ENCODE peak calls at places on chromosomes 7 and 10, in six cellular contexts. One of them, this sample, is unnamed.
A peak's percentile ranks its signal among the peaks of the same experiment; 100 is the strongest.

GRCh38 chr10:125631806-125632205 is 51.2 kb downstream of the TEX36 start:
- DNase-seq in stimulated activated naive CD8-positive, alpha-beta T cell treated with anti-CD3 and anti-CD28 coated beads, Interleukin-15, Interleukin-2, amounts not matched to agents 100 U/mL and 50 U/mL, for 24 hours: no peak
- DNase-seq in ACHN: no peak
- DNase-seq in GM20000: no peak
- DNase-seq in NCI-H774: no peak
- DNase-seq in NCI-H187: no peak
- DNase-seq in this sample: no peak

GRCh38 chr10:69911571-69912528 is 110.1 kb downstream of the COL13A1 start:
- DNase-seq in stimulated activated naive CD8-positive, alpha-beta T cell treated with anti-CD3 and anti-CD28 coated beads, Interleukin-15, Interleukin-2, amounts not matched to agents 100 U/mL and 50 U/mL, for 24 hours: no peak
- DNase-seq in ACHN: no peak
- DNase-seq in GM20000: no peak
- DNase-seq in NCI-H774: no peak
- DNase-seq in NCI-H187: no peak
- DNase-seq in this sample: no peak

GRCh38 chr7:84970683-84971082 is 216.2 kb downstream of the SEMA3D start:
- DNase-seq in stimulated activated naive CD8-positive, alpha-beta T cell treated with anti-CD3 and anti-CD28 coated beads, Interleukin-15, Interleukin-2, amounts not matched to agents 100 U/mL and 50 U/mL, for 24 hours: no peak
- DNase-seq in ACHN: no peak
- DNase-seq in GM20000: no peak
- DNase-seq in NCI-H774: no peak
- DNase-seq in NCI-H187: no peak
- DNase-seq in this sample: no peak

GRCh38 chr7:12257582-12257981 is 46.5 kb downstream of the TMEM106B start:
- DNase-seq in stimulated activated naive CD8-positive, alpha-beta T cell treated with anti-CD3 and anti-CD28 coated beads, Interleukin-15, Interleukin-2, amounts not matched to agents 100 U/mL and 50 U/mL, for 24 hours: no peak
- DNase-seq in ACHN: peak; percentile 77
- DNase-seq in GM20000: peak; percentile 63
- DNase-seq in NCI-H774: peak; percentile 14
- DNase-seq in NCI-H187: no peak
- DNase-seq in this sample: no peak

GRCh38 chr7:121330053-121330833 is 1.4 kb downstream of the WNT16 start:
- DNase-seq in stimulated activated naive CD8-positive, alpha-beta T cell treated with anti-CD3 and anti-CD28 coated beads, Interleukin-15, Interleukin-2, amounts not matched to agents 100 U/mL and 50 U/mL, for 24 hours: peak; percentile 15
- DNase-seq in ACHN: no peak
- DNase-seq in GM20000: peak; percentile 39
- DNase-seq in NCI-H774: peak; percentile 30
- DNase-seq in NCI-H187: peak; percentile 1
- DNase-seq in this sample: no peak

GRCh38 chr10:61891911-61892310 is 9.6 kb upstream of the ARID5B start:
- DNase-seq in stimulated activated naive CD8-positive, alpha-beta T cell treated with anti-CD3 and anti-CD28 coated beads, Interleukin-15, Interleukin-2, amounts not matched to agents 100 U/mL and 50 U/mL, for 24 hours: no peak
- DNase-seq in ACHN: no peak
- DNase-seq in GM20000: no peak
- DNase-seq in NCI-H774: no peak
- DNase-seq in NCI-H187: no peak
- DNase-seq in this sample: no peak

GRCh38 chr10:7121154-7121797 is 289.6 kb downstream of the SFMBT2 start:
- DNase-seq in stimulated activated naive CD8-positive, alpha-beta T cell treated with anti-CD3 and anti-CD28 coated beads, Interleukin-15, Interleukin-2, amounts not matched to agents 100 U/mL and 50 U/mL, for 24 hours: peak; percentile 81
- DNase-seq in ACHN: peak; percentile 29
- DNase-seq in GM20000: peak; percentile 80
- DNase-seq in NCI-H774: no peak
- DNase-seq in NCI-H187: no peak
- DNase-seq in this sample: no peak

GRCh38 chr10:86952106-86952505 is 5.3 kb downstream of the MMRN2 start:
- DNase-seq in stimulated activated naive CD8-positive, alpha-beta T cell treated with anti-CD3 and anti-CD28 coated beads, Interleukin-15, Interleukin-2, amounts not matched to agents 100 U/mL and 50 U/mL, for 24 hours: no peak
- DNase-seq in ACHN: no peak
- DNase-seq in GM20000: no peak
- DNase-seq in NCI-H774: no peak
- DNase-seq in NCI-H187: no peak
- DNase-seq in this sample: no peak

GRCh38 chr7:92608380-92609322 is 18.5 kb upstream of the FAM133B start:
- DNase-seq in stimulated activated naive CD8-positive, alpha-beta T cell treated with anti-CD3 and anti-CD28 coated beads, Interleukin-15, Interleukin-2, amounts not matched to agents 100 U/mL and 50 U/mL, for 24 hours: no peak
- DNase-seq in ACHN: peak; percentile 46
- DNase-seq in GM20000: no peak
- DNase-seq in NCI-H774: peak; percentile 57
- DNase-seq in NCI-H187: peak; percentile 59
- DNase-seq in this sample: peak; percentile 68

GRCh38 chr7:117645456-117646181 is 165.8 kb downstream of the CFTR start:
- DNase-seq in stimulated activated naive CD8-positive, alpha-beta T cell treated with anti-CD3 and anti-CD28 coated beads, Interleukin-15, Interleukin-2, amounts not matched to agents 100 U/mL and 50 U/mL, for 24 hours: no peak
- DNase-seq in ACHN: peak; percentile 33
- DNase-seq in GM20000: no peak
- DNase-seq in NCI-H774: no peak
- DNase-seq in NCI-H187: no peak
- DNase-seq in this sample: no peak

GRCh38 chr7:24709585-24710360 is 47.5 kb downstream of the GSDME start:
- DNase-seq in stimulated activated naive CD8-positive, alpha-beta T cell treated with anti-CD3 and anti-CD28 coated beads, Interleukin-15, Interleukin-2, amounts not matched to agents 100 U/mL and 50 U/mL, for 24 hours: no peak
- DNase-seq in ACHN: no peak
- DNase-seq in GM20000: no peak
- DNase-seq in NCI-H774: no peak
- DNase-seq in NCI-H187: no peak
- DNase-seq in this sample: no peak